ENCODE peak calls at places on chromosomes 6 and 20, in five cellular contexts. O is AG09309, B is stomach, H is A673, Y is A549. N is an unnamed sample.

GRCh38 chr6:132763269-132763668 is 5.6 kb upstream of the VNN2 start:
- DNase-seq in O (no peak), B (no peak), H (peak; percentile 30), Y (no peak), N (no peak)

GRCh38 chr6:125746731-125747588 is 2.5 kb upstream of the HEY2 start:
- DNase-seq in O (no peak), B (peak; percentile 60), H (no peak), Y (no peak), N (peak; percentile 51)

GRCh38 chr6:166684866-166685265 is 57.8 kb upstream of the RPS6KA2 start:
- DNase-seq in O (no peak), B (no peak), H (no peak), Y (no peak), N (no peak)

GRCh38 chr6:34585512-34586045 is 29.4 kb upstream of the SPDEF start:
- DNase-seq in O (peak; percentile 60), B (no peak), H (no peak), Y (no peak), N (peak; percentile 20)

GRCh38 chr6:436308-437041 is 44.9 kb downstream of the IRF4 start:
- DNase-seq in O (peak; percentile 53), B (no peak), H (no peak), Y (no peak), N (peak; percentile 74)

GRCh38 chr6:123619156-123619555 is 17.6 kb downstream of the TRDN start:
- DNase-seq in O (no peak), B (no peak), H (no peak), Y (no peak), N (no peak)

GRCh38 chr6:35583893-35584688 is 71.4 kb upstream of the TULP1 start:
- DNase-seq in O (peak; percentile 33), B (peak; percentile 73), H (peak; percentile 79), Y (no peak), N (peak; percentile 70)

GRCh38 chr20:4610871-4611270 is 110.8 kb upstream of the PRND start:
- DNase-seq in O (no peak), B (no peak), H (no peak), Y (no peak), N (no peak)

GRCh38 chr6:18496462-18496861 is 109.3 kb downstream of the RNF144B start:
- DNase-seq in O (no peak), B (no peak), H (no peak), Y (no peak), N (peak; percentile 70)

GRCh38 chr6:5540375-5540774 is 279.1 kb downstream of the FARS2 start:
- DNase-seq in O (peak; percentile 7), B (no peak), H (no peak), Y (no peak), N (no peak)

GRCh38 chr6:4356899-4357659 is 221.7 kb upstream of the ECI2 start:
- DNase-seq in O (no peak), B (peak; percentile 13), H (no peak), Y (no peak), N (no peak)
- TF ChIP-seq CTCF in O (no peak), B (no peak), H (no peak), Y (no peak), N (no peak)

DNA sequence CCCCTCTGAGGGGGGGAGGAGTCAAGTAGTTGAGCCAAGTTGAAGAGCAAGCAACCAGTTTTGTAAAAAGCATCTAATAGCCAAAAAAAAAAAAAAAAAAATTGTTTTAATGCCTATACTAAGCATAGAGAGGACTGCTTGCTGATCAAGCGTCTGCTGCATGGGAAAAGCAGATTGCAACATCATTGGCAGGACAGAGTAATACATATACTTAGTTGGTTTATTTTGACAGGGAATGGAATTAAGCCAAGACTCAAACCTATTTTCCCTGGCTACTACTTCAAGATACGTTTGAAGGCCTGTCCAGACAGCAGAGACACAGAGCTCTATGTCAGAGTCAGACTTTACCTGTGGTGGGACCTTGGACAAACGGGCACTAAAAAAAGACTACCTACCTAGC is 120.5 kb downstream of the RTN4IP1 start:
- DNase-seq in O (no peak), B (no peak), H (no peak), Y (no peak), N (peak; percentile 42)
- H3K4me3 ChIP-seq in O (no peak overlapping the region), B (no peak overlapping the region), H (no peak overlapping the region), Y (no peak overlapping the region), N (no peak overlapping the region)

GRCh38 chr6:90003941-90004340 is 109.7 kb downstream of the GJA10 start:
- DNase-seq in O (peak; percentile 44), B (no peak), H (no peak), Y (no peak), N (peak; percentile 32)

GRCh38 chr6:89999995-90000825 is 105.9 kb downstream of the GJA10 start:
- DNase-seq in O (no peak), B (no peak), H (no peak), Y (no peak), N (no peak)

GRCh38 chr6:89999154-89999553 is 104.9 kb downstream of the GJA10 start:
- DNase-seq in O (no peak), B (peak; percentile 63), H (peak; percentile 79), Y (no peak), N (no peak)

GRCh38 chr6:90003069-90003800 is 109.0 kb downstream of the GJA10 start:
- DNase-seq in O (no peak), B (no peak), H (no peak), Y (no peak), N (no peak)

DNA sequence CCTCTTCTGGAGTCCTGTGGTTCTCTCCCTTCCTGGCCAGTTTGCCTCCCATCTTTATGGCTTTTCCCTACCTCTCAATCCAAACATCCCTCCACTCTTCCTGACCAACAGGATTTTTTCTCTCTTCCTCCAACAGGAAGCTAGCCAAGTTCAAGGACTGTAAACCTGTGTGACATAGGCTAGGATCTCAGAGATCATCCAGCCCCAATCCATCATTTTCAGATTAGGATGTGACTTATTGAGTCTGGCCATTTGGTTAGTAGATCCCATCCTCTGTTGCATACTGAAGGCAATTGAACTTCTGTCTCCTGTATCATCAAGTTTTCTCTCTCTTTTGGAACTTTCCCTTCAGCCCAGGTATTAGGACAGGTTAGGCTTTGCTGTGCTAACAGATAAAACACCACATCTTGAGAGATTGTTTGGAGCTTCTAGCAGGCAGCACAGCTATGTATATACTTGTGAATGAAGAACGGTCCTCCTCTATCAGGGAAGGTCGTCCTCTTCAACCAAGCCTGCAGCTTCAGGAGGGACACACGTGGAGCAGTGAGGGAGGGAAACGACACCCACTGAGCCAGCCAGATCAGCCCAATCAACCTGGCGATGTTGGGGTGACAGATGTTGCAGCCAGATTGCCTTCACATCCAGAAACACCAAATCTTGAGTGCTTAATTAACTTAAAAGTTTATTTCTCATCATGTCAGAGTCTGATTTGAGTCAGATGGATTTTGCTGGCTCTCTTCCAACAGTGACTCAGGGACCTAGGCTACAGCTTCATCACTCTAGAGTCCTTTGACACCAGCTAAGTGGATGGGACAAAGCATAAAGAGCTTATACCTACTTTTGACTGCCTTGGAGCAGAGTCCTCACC is 106.8 kb downstream of the GJA10 start:
- DNase-seq in O (no peak), B (no peak), H (peak; percentile 43), Y (no peak), N (no peak)
- TF ChIP-seq CTCF in O (no peak), B (no peak), H (no peak), Y (no peak), N (no peak)

GRCh38 chr20:891121-892080 is 24.7 kb downstream of the ANGPT4 start:
- DNase-seq in O (no peak), B (no peak), H (no peak), Y (no peak), N (peak; percentile 52)
- H3K4me3 ChIP-seq in O (no peak overlapping the region), B (no peak overlapping the region), H (no peak overlapping the region), Y (no peak overlapping the region), N (no peak overlapping the region)

GRCh38 chr6:88236961-88237360 is 70.8 kb upstream of the CNR1 start:
- DNase-seq in O (no peak), B (no peak), H (no peak), Y (no peak), N (no peak)

GRCh38 chr6:88238901-88239300 is 72.8 kb upstream of the CNR1 start:
- DNase-seq in O (no peak), B (no peak), H (no peak), Y (no peak), N (no peak)

GRCh38 chr6:88232753-88233152 is 66.6 kb upstream of the CNR1 start:
- DNase-seq in O (no peak), B (no peak), H (no peak), Y (no peak), N (no peak)

DNA sequence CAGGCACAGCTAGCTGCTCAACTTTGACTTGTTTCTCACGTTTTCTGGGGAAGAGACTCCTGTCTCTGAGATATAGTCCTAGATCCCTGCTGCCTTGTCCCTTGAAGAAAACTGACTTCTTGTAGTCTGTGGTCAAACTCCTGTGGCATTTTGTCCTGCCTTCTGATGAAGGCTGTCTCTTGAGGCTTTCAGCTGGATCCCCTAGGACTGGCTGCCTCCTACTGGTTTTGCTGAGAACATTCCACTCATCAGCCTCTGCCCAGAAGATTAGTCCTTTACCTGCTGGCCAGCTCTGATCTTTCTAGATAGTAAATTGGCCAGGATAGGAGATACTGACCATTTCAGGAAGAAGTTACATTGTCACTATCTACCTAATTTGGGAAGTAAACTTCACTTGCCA is 71.9 kb upstream of the CNR1 start:
- DNase-seq in O (no peak), B (no peak), H (peak; percentile 9), Y (no peak), N (no peak)
- TF ChIP-seq CTCF in O (peak; percentile 2), B (no peak), H (peak; percentile 45), Y (peak; percentile 28), N (peak; percentile 29)

DNA sequence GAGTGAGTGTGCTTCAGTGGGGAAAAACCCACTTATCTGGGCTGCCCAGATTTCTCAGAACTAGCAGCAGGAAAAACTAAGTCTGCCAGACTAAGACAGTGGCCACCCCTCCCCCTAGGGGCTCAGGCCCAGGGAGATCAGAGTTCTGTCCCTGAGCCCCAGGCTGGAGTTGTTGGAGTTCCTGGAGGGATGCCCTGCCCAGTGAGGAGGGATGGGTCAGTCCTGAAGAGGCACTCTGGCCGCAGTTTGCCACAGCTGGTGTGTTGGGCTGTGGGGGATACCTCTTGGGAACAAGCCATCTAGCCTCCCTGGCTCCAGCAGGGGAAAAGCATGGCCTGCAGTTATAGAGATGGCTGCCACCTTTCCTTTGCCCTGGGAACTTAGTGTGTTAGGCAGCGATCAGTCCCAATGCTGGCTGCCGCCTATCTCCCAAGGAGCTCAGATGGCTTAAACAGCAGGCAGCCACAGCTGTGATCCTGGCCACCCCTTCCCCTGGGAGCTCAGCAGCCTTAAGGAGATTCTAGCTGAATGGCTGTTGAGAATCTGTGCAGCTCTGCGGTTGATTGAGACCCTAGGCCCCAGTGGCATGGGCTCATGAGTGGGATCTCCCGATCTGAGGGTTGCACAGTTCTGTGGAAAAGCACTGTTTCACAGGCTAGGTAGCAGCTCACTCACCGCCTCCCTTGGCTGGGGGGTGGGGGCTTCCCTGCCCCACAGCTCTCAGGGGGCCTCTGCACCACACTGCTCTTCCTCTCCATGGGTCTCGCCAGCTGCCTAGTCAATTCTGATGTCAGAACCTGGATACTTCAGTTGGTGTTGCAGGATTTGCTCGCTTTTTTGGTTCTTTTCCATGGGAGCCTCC is 13.2 kb downstream of the SIRPG start:
- DNase-seq in O (no peak), B (no peak), H (no peak), Y (no peak), N (no peak)
- H3K4me3 ChIP-seq in O (no peak overlapping the region), B (no peak overlapping the region), H (no peak overlapping the region), Y (no peak overlapping the region), N (no peak overlapping the region)